ENCODE peak calls at places on chromosome 21, in four cellular contexts. Z is gastrocnemius medialis, Y is dorsolateral prefrontal cortex, G is mammary epithelial cell. F is an unnamed sample.

GRCh38 chr21:42093991-42094417 is 22.9 kb downstream of the UMODL1 start:
- DNase-seq in Z (no peak), Y (peak), G (peak), F (no peak)

GRCh38 chr21:36027352-36027751 is 33.0 kb downstream of the SETD4 start:
- DNase-seq in Z (no peak), Y (no peak), G (peak), F (no peak)

GRCh38 chr21:28091500-28091899 is 901.2 kb downstream of the LTN1 start:
- DNase-seq in Z (no peak), Y (no peak), G (no peak), F (no peak)

GRCh38 chr21:38929137-38929536 is 123.4 kb downstream of the ETS2 start:
- DNase-seq in Z (no peak), Y (no peak), G (no peak), F (no peak)

GRCh38 chr21:14533555-14534400 is 12.3 kb downstream of the SAMSN1 start:
- DNase-seq in Z (no peak), Y (no peak), G (peak), F (no peak)

GRCh38 chr21:36881223-36881622 is 85.2 kb downstream of the HLCS start:
- DNase-seq in Z (no peak), Y (peak), G (no peak), F (no peak)

GRCh38 chr21:35274090-35274489 is 225.0 kb upstream of the RUNX1 start:
- DNase-seq in Z (no peak), Y (no peak), G (no peak), F (no peak)

GRCh38 chr21:41762753-41763152 is 4.1 kb downstream of the RIPK4 start:
- DNase-seq in Z (no peak), Y (no peak), G (no peak), F (no peak)

GRCh38 chr21:15687208-15687607 is 42.6 kb upstream of the USP25 start:
- DNase-seq in Z (no peak), Y (no peak), G (peak), F (no peak)

GRCh38 chr21:41997657-41998056 is 12.5 kb downstream of the ZBTB21 start:
- DNase-seq in Z (no peak), Y (no peak), G (no peak), F (no peak)

GRCh38 chr21:37273911-37274690 is 7.0 kb upstream of the VPS26C start:
- DNase-seq in Z (no peak), Y (no peak), G (no peak), F (no peak)

GRCh38 chr21:16424331-16424749 is 694.6 kb downstream of the USP25 start:
- DNase-seq in Z (no peak), Y (no peak), G (peak), F (no peak)

GRCh38 chr21:42988234-42988965 is 14.0 kb downstream of the PKNOX1 start:
- DNase-seq in Z (no peak), Y (no peak), G (no peak), F (no peak)

GRCh38 chr21:42360317-42360716 is 6.0 kb downstream of the TFF1 start:
- DNase-seq in Z (no peak), Y (no peak), G (no peak), F (no peak)

GRCh38 chr21:37712204-37712934 is 203.9 kb downstream of the KCNJ6 start:
- DNase-seq in Z (no peak), Y (peak), G (peak), F (peak)

GRCh38 chr21:38985423-38986378 is 180.0 kb downstream of the ETS2 start:
- DNase-seq in Z (peak), Y (no peak), G (peak), F (no peak)

GRCh38 chr21:42525676-42526378 is 12.2 kb downstream of the SLC37A1 start:
- DNase-seq in Z (no peak), Y (no peak), G (no peak), F (no peak)

GRCh38 chr21:44065428-44065827 is 41.8 kb upstream of the PWP2 start:
- DNase-seq in Z (no peak), Y (no peak), G (no peak), F (no peak)

GRCh38 chr21:40516336-40516735 is 330.6 kb downstream of the DSCAM start:
- DNase-seq in Z (peak), Y (peak), G (no peak), F (no peak)

GRCh38 chr21:26105819-26106218 is 64.8 kb downstream of the APP start:
- DNase-seq in Z (no peak), Y (no peak), G (no peak), F (no peak)

GRCh38 chr21:37210017-37210593 is 57.0 kb downstream of the VPS26C start:
- DNase-seq in Z (no peak), Y (no peak), G (no peak), F (no peak)

GRCh38 chr21:36097427-36098230 is 27.8 kb downstream of the CBR1 start:
- DNase-seq in Z (no peak), Y (no peak), G (no peak), F (no peak)

GRCh38 chr21:41616063-41616591 is 108.2 kb upstream of the TMPRSS2 start:
- DNase-seq in Z (peak), Y (peak), G (peak), F (no peak)

GRCh38 chr21:39184050-39184980 is 1.1 kb upstream of the PSMG1 start:
- DNase-seq in Z (no peak), Y (no peak), G (no peak), F (no peak)

GRCh38 chr21:38920631-38921398 is 115.1 kb downstream of the ETS2 start:
- DNase-seq in Z (no peak), Y (no peak), G (no peak), F (no peak)

GRCh38 chr21:20999567-21000169 is 1.5 kb downstream of the NCAM2 start:
- DNase-seq in Z (no peak), Y (peak), G (peak), F (no peak)

GRCh38 chr21:14916676-14917141 is 148.1 kb downstream of the NRIP1 start:
- DNase-seq in Z (no peak), Y (no peak), G (no peak), F (no peak)

GRCh38 chr21:42781981-42782722 is 97.2 kb downstream of the WDR4 start:
- DNase-seq in Z (no peak), Y (no peak), G (no peak), F (no peak)

GRCh38 chr21:36929622-36930021 is 36.8 kb downstream of the HLCS start:
- DNase-seq in Z (no peak), Y (peak), G (peak), F (no peak)

GRCh38 chr21:42737969-42738590 is 84.7 kb downstream of the PDE9A start:
- DNase-seq in Z (no peak), Y (peak), G (no peak), F (no peak)

GRCh38 chr21:37214952-37215351 is 52.2 kb downstream of the VPS26C start:
- DNase-seq in Z (no peak), Y (no peak), G (no peak), F (no peak)

GRCh38 chr21:23016617-23017016 is 2018.4 kb downstream of the NCAM2 start:
- DNase-seq in Z (no peak), Y (peak), G (no peak), F (no peak)

GRCh38 chr21:14762734-14763694 is 216.9 kb upstream of the SAMSN1 start:
- DNase-seq in Z (no peak), Y (no peak), G (no peak), F (no peak)

GRCh38 chr21:38804617-38805281 is 980 bp upstream of the ETS2 start:
- DNase-seq in Z (peak), Y (peak), G (no peak), F (peak)

GRCh38 chr21:25929859-25930520 is 195.2 kb downstream of the GABPA start:
- DNase-seq in Z (peak), Y (peak), G (peak), F (no peak)

GRCh38 chr21:25350056-25350455 is 257.2 kb downstream of the MRPL39 start:
- DNase-seq in Z (no peak), Y (no peak), G (no peak), F (no peak)

GRCh38 chr21:25734654-25735220 is at the start of the genes ATP5PF and GABPA:
- DNase-seq in Z (peak), Y (peak), G (peak), F (peak)

DNA sequence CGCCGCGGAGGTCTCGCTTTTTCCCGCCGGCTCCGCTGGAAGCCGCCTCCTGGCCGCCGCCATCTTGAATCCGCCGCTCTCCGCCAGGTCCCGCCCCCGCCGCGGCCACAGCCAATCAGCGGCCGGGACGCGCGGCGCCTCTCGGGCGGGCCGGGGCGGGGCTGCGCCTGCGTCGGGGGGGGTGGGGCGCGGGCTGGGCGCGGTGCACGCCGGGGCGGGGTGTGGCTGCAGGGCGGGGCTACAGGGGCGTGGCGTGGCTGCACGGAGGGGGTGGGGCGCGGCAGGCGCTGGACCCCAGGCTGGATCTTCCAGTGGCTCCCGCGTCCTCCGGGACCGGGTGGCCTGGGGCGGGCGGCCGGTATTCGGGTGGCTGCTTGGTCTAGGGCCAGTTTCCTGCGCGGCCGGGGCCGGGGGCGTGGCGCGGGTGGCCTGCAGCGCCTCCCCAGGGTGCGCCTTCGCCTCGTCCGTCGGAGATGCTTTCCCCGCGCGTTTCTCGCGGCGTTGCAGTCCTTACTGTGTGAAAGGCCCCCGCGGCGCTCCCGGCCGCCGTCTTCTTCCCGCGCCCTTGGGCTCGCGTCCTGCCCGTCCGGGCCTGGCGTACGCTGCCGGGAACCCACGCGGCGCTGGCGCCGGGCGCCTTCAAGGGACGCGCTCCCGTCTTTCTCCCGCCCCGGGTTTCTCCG is 575 bp downstream of the PCNT start:
- DNase-seq in Z (peak), Y (peak), G (peak), F (peak)
- TF ChIP-seq CTCF in Z (no peak), Y (peak), G (no peak), F (no peak)

DNA sequence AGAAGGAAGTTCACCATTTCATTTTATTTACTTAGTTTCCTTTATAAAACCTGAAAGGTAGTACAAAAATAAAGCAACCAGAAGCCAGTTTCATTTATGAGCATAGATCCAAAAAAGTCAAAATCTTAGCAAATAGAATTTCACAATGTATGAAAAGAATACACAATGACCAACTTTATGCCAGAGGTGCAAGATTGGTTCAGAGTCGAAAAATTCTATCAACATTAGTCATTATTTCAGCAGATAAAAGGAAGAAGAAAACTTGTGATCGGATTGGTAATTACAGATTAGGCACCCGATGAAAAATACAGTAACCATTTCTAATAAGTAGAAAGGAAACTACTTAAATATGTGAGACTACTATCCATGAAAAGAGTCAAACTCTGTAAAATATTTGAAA is 89.1 kb downstream of the ITSN1 start:
- DNase-seq in Z (no peak), Y (no peak), G (no peak), F (no peak)
- TF ChIP-seq CTCF in Z (no peak), Y (no peak), G (no peak), F (no peak)

DNA sequence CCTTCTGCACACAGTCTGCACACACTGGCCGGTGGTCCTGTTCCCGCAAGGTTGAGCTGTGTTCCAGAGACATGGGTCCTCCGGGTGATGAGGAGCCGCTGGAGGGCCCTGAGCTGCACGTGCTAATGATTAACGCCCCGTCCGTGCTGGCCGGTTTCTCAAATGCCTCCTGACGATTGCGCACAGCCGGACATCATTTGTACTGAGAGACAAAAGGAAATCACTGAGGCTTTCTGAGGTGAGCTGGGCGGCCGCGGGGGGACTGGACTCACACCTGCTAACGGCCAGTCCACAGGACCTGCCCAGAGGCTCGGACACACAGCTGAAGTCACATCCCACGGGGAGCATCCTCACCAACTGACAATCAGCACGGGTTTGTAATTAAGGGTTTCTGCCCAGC is 29.2 kb downstream of the POFUT2 start:
- DNase-seq in Z (no peak), Y (no peak), G (no peak), F (peak)
- TF ChIP-seq CTCF in Z (no peak), Y (no peak), G (no peak), F (no peak)

GRCh38 chr21:31546402-31547155 is 112.9 kb upstream of the SOD1 start:
- DNase-seq in Z (no peak), Y (no peak), G (no peak), F (no peak)

GRCh38 chr21:31550070-31550469 is 109.4 kb upstream of the SOD1 start:
- DNase-seq in Z (no peak), Y (no peak), G (no peak), F (no peak)

GRCh38 chr21:31552826-31553225 is 106.7 kb upstream of the SOD1 start:
- DNase-seq in Z (no peak), Y (no peak), G (no peak), F (no peak)

GRCh38 chr21:31545036-31545435 is 114.5 kb upstream of the SOD1 start:
- DNase-seq in Z (no peak), Y (no peak), G (no peak), F (no peak)

DNA sequence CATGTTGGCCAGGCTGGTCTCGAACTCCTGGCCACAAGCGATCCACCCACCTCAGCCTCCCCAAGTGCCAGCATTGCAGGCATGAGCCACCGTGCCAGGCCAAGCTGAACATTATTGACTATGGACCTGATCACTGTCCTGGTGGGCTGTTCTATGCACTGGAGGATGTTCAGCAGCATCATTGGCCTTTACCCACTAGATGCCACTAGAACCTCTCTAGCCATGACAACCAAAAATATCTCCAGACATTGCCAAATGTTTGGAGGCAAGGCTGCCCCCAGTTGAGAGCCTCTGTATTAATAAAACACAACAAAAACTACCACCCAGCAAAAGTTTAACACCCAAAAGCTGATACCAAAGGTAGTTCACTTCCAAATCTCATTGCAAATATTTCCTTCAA is 110.8 kb upstream of the SOD1 start:
- DNase-seq in Z (no peak), Y (no peak), G (no peak), F (no peak)
- TF ChIP-seq CTCF in Z (no peak), Y (no peak), G (no peak), F (no peak)

DNA sequence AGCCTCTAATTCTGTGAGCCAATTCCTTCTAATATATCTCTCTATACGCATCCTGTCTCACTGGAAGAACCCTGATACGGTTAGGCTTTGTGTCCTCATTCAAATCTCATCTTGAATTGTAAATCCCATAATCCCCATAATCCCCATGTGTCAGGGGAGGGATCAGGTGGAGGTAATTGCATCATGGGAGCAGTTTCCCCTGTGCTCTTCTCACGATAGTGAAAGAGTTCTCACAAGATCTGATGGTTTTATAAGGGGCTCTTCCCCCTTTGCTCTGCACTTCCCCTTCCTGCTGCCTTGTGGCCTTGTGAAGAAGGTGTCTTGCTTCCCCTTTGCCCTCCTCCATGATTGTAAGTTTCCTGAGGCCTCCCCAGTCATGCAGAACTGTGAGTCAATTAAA is 116.1 kb downstream of the MRPS6 start:
- DNase-seq in Z (no peak), Y (no peak), G (no peak), F (no peak)
- TF ChIP-seq CTCF in Z (no peak), Y (no peak), G (no peak), F (no peak)